ENCODE peak calls at places on chromosome 1, in four cellular contexts. S is mesendoderm, K is ELR, D is left lung. H is an unnamed sample.
A peak's percentile ranks its signal among the peaks of the same experiment; 100 is the strongest.

GRCh38 chr1:203628185-203628996 is 1.8 kb downstream of the ATP2B4 start:
- DNase-seq in K (peak; percentile 76), D (peak; percentile 54), S (peak; percentile 98), H (peak; percentile 45)

GRCh38 chr1:78145105-78145580 is 99.4 kb downstream of the GIPC2 start:
- DNase-seq in S (peak; percentile 73), K (peak; percentile 81), D (peak; percentile 37), H (peak; percentile 41)

GRCh38 chr1:228345201-228345930 is 61.3 kb downstream of the TRIM11 start:
- DNase-seq in K (no peak), D (peak; percentile 31), S (no peak), H (no peak)

GRCh38 chr1:42380617-42381423 is at the start of gene RIMKLA:
- DNase-seq in K (peak; percentile 33), S (peak; percentile 62), D (peak; percentile 36), H (no peak)

GRCh38 chr1:154961497-154962237 is at the start of gene PYGO2:
- DNase-seq in D (peak; percentile 83), K (peak; percentile 80), S (peak; percentile 89), H (peak; percentile 82)

GRCh38 chr1:64476251-64476952 is 6.5 kb downstream of the CACHD1 start:
- DNase-seq in K (peak; percentile 56), D (no peak), S (no peak), H (no peak)

GRCh38 chr1:206457408-206457807 is 12.9 kb upstream of the IKBKE start:
- DNase-seq in K (peak; percentile 60), S (no peak), D (no peak), H (no peak)

GRCh38 chr1:37763791-37764741 is 854 bp downstream of the EPHA10 start:
- DNase-seq in K (peak; percentile 54), D (peak; percentile 43), S (peak; percentile 74), H (no peak)

GRCh38 chr1:200668514-200669313 is 993 bp downstream of the DDX59 start:
- DNase-seq in S (peak; percentile 71), K (peak; percentile 10), D (no peak), H (no peak)

GRCh38 chr1:201565771-201566528 is 27.0 kb downstream of the NAV1 start:
- DNase-seq in S (no peak), K (no peak), D (no peak), H (no peak)

GRCh38 chr1:42484382-42484781 is 21.3 kb downstream of the CCDC30 start:
- DNase-seq in S (peak; percentile 31), D (no peak), K (peak; percentile 92), H (no peak)

GRCh38 chr1:44442791-44443190 is 37.7 kb downstream of the RNF220 start:
- DNase-seq in K (no peak), D (no peak), S (no peak), H (no peak)

GRCh38 chr1:109787845-109788605 is 24.3 kb upstream of the EPS8L3 start:
- DNase-seq in D (peak; percentile 32), K (no peak), S (no peak), H (peak; percentile 82)

H was measured in NK-92 treated with Interleukin-12 subunit alpha and Interleukin-12 subunit beta, amount 100 ng/mL, for 24 hours.